ENCODE peak calls at places on chromosomes 1 and 21, in ten cellular contexts. One of them, this sample, is unnamed.

GRCh38 chr1:107936498-107937481 is 28.2 kb downstream of the VAV3 start:
- DNase-seq in NCI-H1092: no peak
- DNase-seq in cardiac fibroblast: peak; percentile 90
- DNase-seq in NCI-H2081: no peak
- DNase-seq in GM23338: peak; percentile 78
- DNase-seq in HEK293T: peak; percentile 30
- DNase-seq in right atrium auricular region: peak; percentile 64
- DNase-seq in skeletal muscle cell: peak; percentile 78
- DNase-seq in GM10248: peak; percentile 20
- DNase-seq in lower lobe of right lung: no peak
- DNase-seq in this sample: peak; percentile 37

GRCh38 chr1:175671066-175671465 is 72.3 kb downstream of the TNR start:
- DNase-seq in NCI-H1092: no peak
- DNase-seq in cardiac fibroblast: no peak
- DNase-seq in NCI-H2081: no peak
- DNase-seq in GM23338: no peak
- DNase-seq in HEK293T: no peak
- DNase-seq in right atrium auricular region: no peak
- DNase-seq in skeletal muscle cell: no peak
- DNase-seq in GM10248: no peak
- DNase-seq in lower lobe of right lung: no peak
- DNase-seq in this sample: no peak

GRCh38 chr21:42051788-42052187 is 19.3 kb upstream of the UMODL1 start:
- DNase-seq in NCI-H1092: no peak
- DNase-seq in cardiac fibroblast: no peak
- DNase-seq in NCI-H2081: no peak
- DNase-seq in GM23338: no peak
- DNase-seq in HEK293T: no peak
- DNase-seq in right atrium auricular region: no peak
- DNase-seq in skeletal muscle cell: no peak
- DNase-seq in GM10248: no peak
- DNase-seq in lower lobe of right lung: no peak
- DNase-seq in this sample: no peak

GRCh38 chr1:199667079-199667478 is 360.4 kb upstream of the NR5A2 start:
- DNase-seq in NCI-H1092: no peak
- DNase-seq in cardiac fibroblast: no peak
- DNase-seq in NCI-H2081: no peak
- DNase-seq in GM23338: no peak
- DNase-seq in HEK293T: no peak
- DNase-seq in right atrium auricular region: no peak
- DNase-seq in skeletal muscle cell: no peak
- DNase-seq in GM10248: no peak
- DNase-seq in lower lobe of right lung: peak; percentile 51
- DNase-seq in this sample: no peak

GRCh38 chr1:87684786-87685185 is 356.1 kb downstream of the LMO4 start:
- DNase-seq in NCI-H1092: no peak
- DNase-seq in cardiac fibroblast: peak; percentile 78
- DNase-seq in NCI-H2081: peak; percentile 22
- DNase-seq in GM23338: peak; percentile 11
- DNase-seq in HEK293T: peak; percentile 36
- DNase-seq in right atrium auricular region: no peak
- DNase-seq in skeletal muscle cell: peak; percentile 14
- DNase-seq in GM10248: no peak
- DNase-seq in lower lobe of right lung: no peak
- DNase-seq in this sample: no peak

GRCh38 chr1:182768973-182769372 is 20.6 kb upstream of the NPL start:
- DNase-seq in NCI-H1092: no peak
- DNase-seq in cardiac fibroblast: peak; percentile 33
- DNase-seq in NCI-H2081: no peak
- DNase-seq in GM23338: no peak
- DNase-seq in HEK293T: no peak
- DNase-seq in right atrium auricular region: no peak
- DNase-seq in skeletal muscle cell: no peak
- DNase-seq in GM10248: no peak
- DNase-seq in lower lobe of right lung: no peak
- DNase-seq in this sample: no peak

GRCh38 chr1:169112241-169112640 is 5.8 kb downstream of the ATP1B1 start:
- DNase-seq in NCI-H1092: no peak
- DNase-seq in cardiac fibroblast: peak; percentile 45
- DNase-seq in NCI-H2081: no peak
- DNase-seq in GM23338: no peak
- DNase-seq in HEK293T: no peak
- DNase-seq in right atrium auricular region: no peak
- DNase-seq in skeletal muscle cell: no peak
- DNase-seq in GM10248: no peak
- DNase-seq in lower lobe of right lung: no peak
- DNase-seq in this sample: no peak

GRCh38 chr1:207470927-207471326 is 16.8 kb downstream of the CR2 start:
- DNase-seq in NCI-H1092: no peak
- DNase-seq in cardiac fibroblast: no peak
- DNase-seq in NCI-H2081: no peak
- DNase-seq in GM23338: no peak
- DNase-seq in HEK293T: no peak
- DNase-seq in right atrium auricular region: no peak
- DNase-seq in skeletal muscle cell: no peak
- DNase-seq in GM10248: no peak
- DNase-seq in lower lobe of right lung: no peak
- DNase-seq in this sample: no peak

GRCh38 chr1:150981805-150982712 is at the start of gene ANXA9:
- DNase-seq in NCI-H1092: no peak
- DNase-seq in cardiac fibroblast: no peak
- DNase-seq in NCI-H2081: no peak
- DNase-seq in GM23338: peak; percentile 46
- DNase-seq in HEK293T: no peak
- DNase-seq in right atrium auricular region: no peak
- DNase-seq in skeletal muscle cell: no peak
- DNase-seq in GM10248: peak; percentile 45
- DNase-seq in lower lobe of right lung: no peak
- DNase-seq in this sample: no peak

GRCh38 chr1:156118175-156118868 is 3.8 kb downstream of the LMNA start:
- DNase-seq in NCI-H1092: no peak
- DNase-seq in cardiac fibroblast: peak; percentile 36
- DNase-seq in NCI-H2081: no peak
- DNase-seq in GM23338: no peak
- DNase-seq in HEK293T: no peak
- DNase-seq in right atrium auricular region: peak; percentile 73
- DNase-seq in skeletal muscle cell: no peak
- DNase-seq in GM10248: no peak
- DNase-seq in lower lobe of right lung: peak; percentile 72
- DNase-seq in this sample: no peak

GRCh38 chr1:47703981-47704596 is 266.2 kb downstream of the FOXD2 start:
- DNase-seq in NCI-H1092: no peak
- DNase-seq in cardiac fibroblast: peak; percentile 33
- DNase-seq in NCI-H2081: no peak
- DNase-seq in GM23338: no peak
- DNase-seq in HEK293T: no peak
- DNase-seq in right atrium auricular region: no peak
- DNase-seq in skeletal muscle cell: no peak
- DNase-seq in GM10248: no peak
- DNase-seq in lower lobe of right lung: no peak
- DNase-seq in this sample: peak; percentile 15

GRCh38 chr1:188888387-188888786 is 1589.3 kb downstream of the BRINP3 start:
- DNase-seq in NCI-H1092: no peak
- DNase-seq in cardiac fibroblast: no peak
- DNase-seq in NCI-H2081: no peak
- DNase-seq in GM23338: no peak
- DNase-seq in HEK293T: no peak
- DNase-seq in right atrium auricular region: no peak
- DNase-seq in skeletal muscle cell: peak; percentile 4
- DNase-seq in GM10248: no peak
- DNase-seq in lower lobe of right lung: no peak
- DNase-seq in this sample: no peak

GRCh38 chr1:180178511-180179161 is 24.0 kb downstream of the QSOX1 start:
- DNase-seq in NCI-H1092: peak; percentile 50
- DNase-seq in cardiac fibroblast: peak; percentile 67
- DNase-seq in NCI-H2081: peak; percentile 68
- DNase-seq in GM23338: peak; percentile 85
- DNase-seq in HEK293T: peak; percentile 88
- DNase-seq in right atrium auricular region: peak; percentile 74
- DNase-seq in skeletal muscle cell: no peak
- DNase-seq in GM10248: peak; percentile 83
- DNase-seq in lower lobe of right lung: peak; percentile 67
- DNase-seq in this sample: peak; percentile 3